ENCODE peak calls at places on chromosome 20, in seven cellular contexts. I is breast epithelium, X is heart right ventricle, S is uterus, E is OCI-LY7, O is left lung, A is psoas muscle. P is an unnamed sample. For H3K4me1 and H3K36me3, the result is how much of the 10 kb centered on the place peaks cover.

GRCh38 chr20:50663095-50663821 is 28.1 kb downstream of the RIPOR3 start:
- DNase-seq in I (peak), X (peak), S (no peak), E (peak), O (no peak), A (no peak), P (no peak)

GRCh38 chr20:699811-700338 is 24.3 kb upstream of the SCRT2 start:
- DNase-seq in I (no peak), X (peak), S (no peak), E (no peak), O (no peak), A (peak), P (peak)

GRCh38 chr20:3658708-3659491 is 4.3 kb downstream of the GFRA4 start:
- DNase-seq in I (no peak), X (no peak), S (no peak), E (peak), O (no peak), A (no peak), P (peak)

GRCh38 chr20:63736893-63737689 is 627 bp downstream of the LIME1 start:
- DNase-seq in I (no peak), X (no peak), S (no peak), E (peak), O (peak), A (no peak), P (no peak)

GRCh38 chr20:35144694-35145093 is 2.4 kb downstream of the EDEM2 start:
- DNase-seq in I (no peak), X (no peak), S (no peak), E (peak), O (no peak), A (no peak), P (no peak)

GRCh38 chr20:9903048-9903651 is 64.3 kb upstream of the PAK5 start:
- DNase-seq in I (no peak), X (no peak), S (no peak), E (peak), O (no peak), A (no peak), P (no peak)

GRCh38 chr20:53738039-53738944 is 144.7 kb upstream of the ZNF217 start:
- DNase-seq in I (peak), X (peak), S (peak), E (peak), O (peak), A (peak), P (peak)

GRCh38 chr20:36645998-36646397 is at the start of gene SLA2:
- DNase-seq in I (no peak), X (no peak), S (no peak), E (peak), O (no peak), A (no peak), P (no peak)

GRCh38 chr20:18272451-18272850 is 15.9 kb upstream of the ZNF133 start:
- DNase-seq in I (no peak), X (peak), S (no peak), E (no peak), O (no peak), A (peak), P (no peak)

GRCh38 chr20:24672886-24673677 is 203.7 kb downstream of the SYNDIG1 start:
- DNase-seq in I (no peak), X (no peak), S (no peak), E (no peak), O (no peak), A (no peak), P (peak)

GRCh38 chr20:41158082-41158625 is 20.8 kb downstream of the PLCG1 start:
- DNase-seq in I (no peak), X (no peak), S (no peak), E (no peak), O (no peak), A (peak), P (no peak)
- H3K4me1 ChIP-seq in I (under half), X (half or more), S (under half), E (half or more), O (under half), A (under half), P (half or more)

GRCh38 chr20:32432277-32432676 is 74.1 kb downstream of the ASXL1 start:
- DNase-seq in I (no peak), X (no peak), S (no peak), E (no peak), O (no peak), A (no peak), P (no peak)

GRCh38 chr20:32431457-32431856 is 73.3 kb downstream of the ASXL1 start:
- DNase-seq in I (no peak), X (no peak), S (no peak), E (no peak), O (no peak), A (no peak), P (no peak)

GRCh38 chr20:32429745-32430360 is 71.7 kb downstream of the ASXL1 start:
- DNase-seq in I (no peak), X (no peak), S (no peak), E (no peak), O (no peak), A (no peak), P (no peak)

GRCh38 chr20:32429343-32429742 is 71.2 kb downstream of the ASXL1 start:
- DNase-seq in I (no peak), X (no peak), S (no peak), E (no peak), O (no peak), A (no peak), P (no peak)

GRCh38 chr20:32427996-32428395 is 69.9 kb downstream of the ASXL1 start:
- DNase-seq in I (no peak), X (no peak), S (no peak), E (no peak), O (no peak), A (no peak), P (no peak)
- H3K36me3 ChIP-seq in I (under half), X (half or more), S (under half), E (half or more), O (half or more), A (half or more), P (under half)

DNA sequence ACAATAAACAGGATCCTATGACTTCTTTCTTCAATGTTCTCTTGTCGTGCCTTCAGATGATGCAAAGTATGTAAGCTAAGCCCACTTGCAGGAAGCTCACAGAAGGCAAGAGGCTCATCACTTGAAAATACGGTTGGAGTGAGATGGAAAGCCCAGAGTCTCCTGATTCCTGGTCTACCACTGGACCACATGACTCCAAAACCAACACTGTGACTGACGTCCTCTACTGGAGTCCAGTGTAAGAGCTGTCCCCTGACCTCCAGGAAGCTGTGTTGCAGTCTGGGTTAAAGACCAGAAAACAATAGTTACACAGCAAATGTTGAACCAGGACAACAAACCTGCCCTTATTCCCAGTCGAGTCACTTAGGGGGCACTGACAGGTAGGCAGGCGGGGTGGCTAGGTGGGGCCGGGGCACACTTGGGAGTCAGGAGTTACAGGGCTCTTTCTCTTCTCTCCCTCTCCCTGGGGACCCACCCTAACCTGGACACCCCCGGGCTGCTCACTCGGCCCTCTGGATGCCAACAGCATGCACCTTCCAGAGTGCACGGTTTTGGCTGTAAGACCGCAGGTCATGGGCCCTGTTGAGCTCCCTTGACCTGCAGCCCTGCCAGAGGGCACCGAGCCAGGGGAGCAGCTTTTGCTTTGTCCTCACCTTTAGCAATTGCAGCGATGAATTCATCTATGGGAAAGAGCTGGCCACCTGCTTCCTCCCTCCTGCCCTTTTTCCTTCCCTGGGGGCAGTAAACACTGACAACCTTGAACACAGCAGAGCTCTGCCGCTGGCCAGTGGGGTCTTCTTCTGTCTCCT is 7.4 kb downstream of the PCK1 start:
- DNase-seq in I (no peak), X (no peak), S (no peak), E (no peak), O (no peak), A (no peak), P (no peak)
- H3K4me1 ChIP-seq in I (under half), X (under half), S (under half), E (under half), O (under half), A (under half), P (under half)

GRCh38 chr20:49030954-49031619 is 15.0 kb upstream of the CSE1L start:
- DNase-seq in I (no peak), X (no peak), S (no peak), E (no peak), O (no peak), A (no peak), P (no peak)

GRCh38 chr20:49029203-49029602 is 16.9 kb upstream of the CSE1L start:
- DNase-seq in I (no peak), X (no peak), S (no peak), E (no peak), O (no peak), A (no peak), P (no peak)

GRCh38 chr20:49032455-49032854 is 13.7 kb upstream of the CSE1L start:
- DNase-seq in I (no peak), X (no peak), S (no peak), E (no peak), O (no peak), A (no peak), P (no peak)

GRCh38 chr20:49024220-49024619 is 21.9 kb upstream of the CSE1L start:
- DNase-seq in I (no peak), X (no peak), S (no peak), E (no peak), O (no peak), A (no peak), P (peak)

DNA sequence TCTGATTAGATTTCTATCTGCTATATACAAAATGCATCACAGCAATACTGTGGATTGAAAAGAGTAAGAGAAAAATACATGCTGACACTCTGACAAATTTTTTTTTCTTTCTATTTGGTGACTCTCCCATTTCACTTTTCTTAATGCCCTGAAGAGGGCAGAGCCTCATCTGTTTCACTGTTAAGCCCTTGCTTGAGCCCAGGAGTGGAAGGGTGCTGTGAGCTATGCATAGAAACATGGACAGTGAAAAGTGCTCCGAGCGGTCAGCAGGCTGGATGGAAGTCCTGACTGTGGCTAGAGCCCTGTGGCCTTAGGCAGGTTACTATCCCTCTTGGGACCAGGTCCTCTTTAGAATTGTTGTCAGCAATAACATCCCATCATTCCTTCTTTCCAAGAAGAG is 17.4 kb upstream of the CSE1L start:
- DNase-seq in I (no peak), X (no peak), S (no peak), E (peak), O (no peak), A (no peak), P (no peak)
- H3K36me3 ChIP-seq in I (under half), X (half or more), S (under half), E (half or more), O (half or more), A (half or more), P (half or more)

GRCh38 chr20:44719841-44720240 is 4.7 kb downstream of the CCN5 start:
- DNase-seq in I (no peak), X (no peak), S (no peak), E (no peak), O (peak), A (no peak), P (no peak)
- H3K4me1 ChIP-seq in I (under half), X (under half), S (under half), E (under half), O (under half), A (under half), P (under half)

GRCh38 chr20:62656919-62657635 is 14.8 kb downstream of the SLCO4A1 start:
- DNase-seq in I (no peak), X (no peak), S (no peak), E (no peak), O (peak), A (no peak), P (no peak)

GRCh38 chr20:62657956-62658355 is 15.7 kb downstream of the SLCO4A1 start:
- DNase-seq in I (no peak), X (no peak), S (no peak), E (no peak), O (no peak), A (no peak), P (no peak)

GRCh38 chr20:62660216-62660615 is 17.9 kb downstream of the SLCO4A1 start:
- DNase-seq in I (no peak), X (no peak), S (no peak), E (no peak), O (no peak), A (no peak), P (no peak)

GRCh38 chr20:62659488-62659887 is 17.2 kb downstream of the SLCO4A1 start:
- DNase-seq in I (no peak), X (no peak), S (no peak), E (no peak), O (no peak), A (no peak), P (no peak)

GRCh38 chr20:62658593-62659159 is 16.4 kb downstream of the SLCO4A1 start:
- DNase-seq in I (no peak), X (no peak), S (no peak), E (no peak), O (no peak), A (no peak), P (no peak)
- H3K36me3 ChIP-seq in I (under half), X (under half), S (under half), E (half or more), O (half or more), A (under half), P (under half)

DNA sequence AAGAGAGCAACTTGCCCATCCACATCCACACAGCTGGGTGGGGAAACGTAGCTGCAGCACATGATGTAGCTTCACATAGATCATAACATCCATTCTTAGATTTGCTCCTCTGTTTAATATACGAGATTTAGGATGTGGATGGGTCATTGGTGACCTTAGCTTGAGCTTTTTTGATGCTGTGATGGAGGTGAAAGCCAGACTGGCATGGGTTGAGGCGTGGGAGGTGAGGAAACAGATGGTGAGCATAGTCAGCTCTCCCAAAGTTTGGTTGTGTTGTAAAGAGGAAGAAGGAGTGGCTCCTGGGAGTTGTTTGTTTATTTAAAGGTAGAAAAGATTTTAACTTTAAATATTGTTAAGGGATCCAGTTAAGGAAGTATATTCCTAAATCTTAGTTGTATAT is 5.3 kb downstream of the ARFGEF2 start:
- DNase-seq in I (no peak), X (no peak), S (no peak), E (no peak), O (no peak), A (no peak), P (no peak)
- H3K4me1 ChIP-seq in I (under half), X (half or more), S (under half), E (under half), O (half or more), A (half or more), P (half or more)

DNA sequence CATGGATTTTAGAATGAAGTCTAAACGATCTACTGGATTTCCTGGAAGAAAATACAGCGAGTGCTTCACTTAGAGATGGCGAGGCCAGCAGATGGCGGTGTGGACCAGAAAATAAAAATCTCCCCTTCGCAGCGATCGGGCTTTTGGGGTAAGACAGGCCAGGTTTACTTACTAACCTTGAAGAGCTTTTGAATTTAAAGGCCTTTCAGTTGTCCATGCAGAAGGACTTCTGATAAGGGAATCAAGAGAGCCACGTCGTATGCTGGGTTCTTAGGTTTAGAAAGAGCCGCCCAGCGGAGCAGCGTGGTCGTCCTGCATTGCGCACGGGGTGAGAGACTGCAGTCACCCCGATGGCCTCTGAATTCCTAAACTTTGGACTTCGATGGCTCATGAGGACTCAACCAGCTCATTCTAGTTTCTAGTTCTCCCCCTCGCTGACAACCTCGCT is 125.2 kb upstream of the RALGAPA2 start:
- DNase-seq in I (no peak), X (peak), S (peak), E (peak), O (no peak), A (peak), P (no peak)
- H3K36me3 ChIP-seq in I (under half), X (under half), S (under half), E (under half), O (under half), A (under half), P (under half)

P was measured in suprapubic skin.